ENCODE peak calls at places on chromosome 1, in six cellular contexts. One of them, this sample, is unnamed.

GRCh38 chr1:17538010-17538409 is 1.5 kb upstream of the ARHGEF10L start:
- DNase-seq in breast epithelium: no peak
- DNase-seq in uterus: peak; percentile 42
- DNase-seq in pancreas: no peak
- DNase-seq in body of pancreas: no peak
- DNase-seq in fibroblast of lung: no peak
- DNase-seq in this sample: no peak

GRCh38 chr1:229210844-229211243 is 60.1 kb upstream of the RAB4A start:
- DNase-seq in breast epithelium: no peak
- DNase-seq in uterus: no peak
- DNase-seq in pancreas: no peak
- DNase-seq in body of pancreas: no peak
- DNase-seq in fibroblast of lung: no peak
- DNase-seq in this sample: no peak

GRCh38 chr1:35049116-35049515 is 17.4 kb upstream of the ZMYM6 start:
- DNase-seq in breast epithelium: no peak
- DNase-seq in uterus: no peak
- DNase-seq in pancreas: no peak
- DNase-seq in body of pancreas: no peak
- DNase-seq in fibroblast of lung: no peak
- DNase-seq in this sample: no peak

GRCh38 chr1:107874221-107874620 is 90.8 kb downstream of the VAV3 start:
- DNase-seq in breast epithelium: no peak
- DNase-seq in uterus: no peak
- DNase-seq in pancreas: no peak
- DNase-seq in body of pancreas: no peak
- DNase-seq in fibroblast of lung: peak; percentile 12
- DNase-seq in this sample: no peak

GRCh38 chr1:204574856-204575145 is 58.6 kb downstream of the MDM4 start:
- DNase-seq in breast epithelium: no peak
- DNase-seq in uterus: no peak
- DNase-seq in pancreas: no peak
- DNase-seq in body of pancreas: no peak
- DNase-seq in fibroblast of lung: peak; percentile 23
- DNase-seq in this sample: no peak

GRCh38 chr1:211215577-211215976 is 43.6 kb upstream of the RCOR3 start:
- DNase-seq in breast epithelium: no peak
- DNase-seq in uterus: no peak
- DNase-seq in pancreas: no peak
- DNase-seq in body of pancreas: no peak
- DNase-seq in fibroblast of lung: no peak
- DNase-seq in this sample: no peak

GRCh38 chr1:187051618-187052232 is 223.0 kb downstream of the PLA2G4A start:
- DNase-seq in breast epithelium: no peak
- DNase-seq in uterus: no peak
- DNase-seq in pancreas: no peak
- DNase-seq in body of pancreas: no peak
- DNase-seq in fibroblast of lung: peak; percentile 53
- DNase-seq in this sample: no peak

GRCh38 chr1:2259668-2260392 is 31.7 kb downstream of the SKI start:
- DNase-seq in breast epithelium: no peak
- DNase-seq in uterus: no peak
- DNase-seq in pancreas: no peak
- DNase-seq in body of pancreas: no peak
- DNase-seq in fibroblast of lung: no peak
- DNase-seq in this sample: no peak

GRCh38 chr1:30462826-30463425 is 260.5 kb downstream of the MATN1 start:
- DNase-seq in breast epithelium: no peak
- DNase-seq in uterus: no peak
- DNase-seq in pancreas: no peak
- DNase-seq in body of pancreas: no peak
- DNase-seq in fibroblast of lung: no peak
- DNase-seq in this sample: no peak

GRCh38 chr1:167158095-167158812 is 62.4 kb upstream of the POU2F1 start:
- DNase-seq in breast epithelium: no peak
- DNase-seq in uterus: no peak
- DNase-seq in pancreas: no peak
- DNase-seq in body of pancreas: no peak
- DNase-seq in fibroblast of lung: no peak
- DNase-seq in this sample: no peak

GRCh38 chr1:107867892-107868291 is 97.1 kb downstream of the VAV3 start:
- DNase-seq in breast epithelium: no peak
- DNase-seq in uterus: no peak
- DNase-seq in pancreas: no peak
- DNase-seq in body of pancreas: no peak
- DNase-seq in fibroblast of lung: no peak
- DNase-seq in this sample: no peak

GRCh38 chr1:40945491-40945973 is 34.0 kb upstream of the CTPS1 start:
- DNase-seq in breast epithelium: no peak
- DNase-seq in uterus: no peak
- DNase-seq in pancreas: no peak
- DNase-seq in body of pancreas: no peak
- DNase-seq in fibroblast of lung: peak; percentile 13
- DNase-seq in this sample: no peak

GRCh38 chr1:56215771-56216170 is 363.6 kb downstream of the PLPP3 start:
- DNase-seq in breast epithelium: no peak
- DNase-seq in uterus: no peak
- DNase-seq in pancreas: no peak
- DNase-seq in body of pancreas: no peak
- DNase-seq in fibroblast of lung: no peak
- DNase-seq in this sample: no peak

GRCh38 chr1:209670441-209671082 is 4.7 kb upstream of the G0S2 start:
- DNase-seq in breast epithelium: no peak
- DNase-seq in uterus: no peak
- DNase-seq in pancreas: no peak
- DNase-seq in body of pancreas: peak; percentile 42
- DNase-seq in fibroblast of lung: no peak
- DNase-seq in this sample: peak; percentile 33
- H3K4me3 ChIP-seq in breast epithelium: no peak overlapping the region
- H3K4me3 ChIP-seq in uterus: no peak overlapping the region
- H3K4me3 ChIP-seq in pancreas: no peak overlapping the region
- H3K4me3 ChIP-seq in body of pancreas: no peak overlapping the region
- H3K4me3 ChIP-seq in fibroblast of lung: no peak overlapping the region
- H3K4me3 ChIP-seq in this sample: no peak overlapping the region

GRCh38 chr1:50604580-50604979 is 181.3 kb upstream of the DMRTA2 start:
- DNase-seq in breast epithelium: no peak
- DNase-seq in uterus: no peak
- DNase-seq in pancreas: no peak
- DNase-seq in body of pancreas: no peak
- DNase-seq in fibroblast of lung: no peak
- DNase-seq in this sample: no peak
- TF ChIP-seq CTCF in breast epithelium: no peak
- TF ChIP-seq CTCF in uterus: no peak
- TF ChIP-seq CTCF in pancreas: no peak
- TF ChIP-seq CTCF in body of pancreas: no peak
- TF ChIP-seq CTCF in fibroblast of lung: no peak
- TF ChIP-seq CTCF in this sample: no peak

GRCh38 chr1:156654700-156655099 is 12.8 kb downstream of the BCAN start:
- DNase-seq in breast epithelium: no peak
- DNase-seq in uterus: no peak
- DNase-seq in pancreas: no peak
- DNase-seq in body of pancreas: no peak
- DNase-seq in fibroblast of lung: no peak
- DNase-seq in this sample: no peak
- H3K27me3 ChIP-seq in breast epithelium: no peaks in the 10 kb centered on the region
- H3K27me3 ChIP-seq in uterus: no peaks in the 10 kb centered on the region
- H3K27me3 ChIP-seq in pancreas: no peaks in the 10 kb centered on the region
- H3K27me3 ChIP-seq in body of pancreas: no peaks in the 10 kb centered on the region
- H3K27me3 ChIP-seq in fibroblast of lung: peaks cover 30% of the 10 kb centered on the region
- H3K27me3 ChIP-seq in this sample: no peaks in the 10 kb centered on the region

GRCh38 chr1:10694274-10694632 is 102.2 kb downstream of the CASZ1 start:
- DNase-seq in breast epithelium: no peak
- DNase-seq in uterus: no peak
- DNase-seq in pancreas: peak; percentile 81
- DNase-seq in body of pancreas: peak; percentile 73
- DNase-seq in fibroblast of lung: no peak
- DNase-seq in this sample: no peak

GRCh38 chr1:10693497-10694273 is 102.8 kb downstream of the CASZ1 start:
- DNase-seq in breast epithelium: no peak
- DNase-seq in uterus: no peak
- DNase-seq in pancreas: no peak
- DNase-seq in body of pancreas: no peak
- DNase-seq in fibroblast of lung: no peak
- DNase-seq in this sample: no peak

GRCh38 chr1:10692401-10693021 is 103.9 kb downstream of the CASZ1 start:
- DNase-seq in breast epithelium: peak; percentile 60
- DNase-seq in uterus: no peak
- DNase-seq in pancreas: peak; percentile 85
- DNase-seq in body of pancreas: peak; percentile 78
- DNase-seq in fibroblast of lung: no peak
- DNase-seq in this sample: no peak

GRCh38 chr1:10691740-10692125 is 104.7 kb downstream of the CASZ1 start:
- DNase-seq in breast epithelium: no peak
- DNase-seq in uterus: no peak
- DNase-seq in pancreas: no peak
- DNase-seq in body of pancreas: no peak
- DNase-seq in fibroblast of lung: no peak
- DNase-seq in this sample: no peak

DNA sequence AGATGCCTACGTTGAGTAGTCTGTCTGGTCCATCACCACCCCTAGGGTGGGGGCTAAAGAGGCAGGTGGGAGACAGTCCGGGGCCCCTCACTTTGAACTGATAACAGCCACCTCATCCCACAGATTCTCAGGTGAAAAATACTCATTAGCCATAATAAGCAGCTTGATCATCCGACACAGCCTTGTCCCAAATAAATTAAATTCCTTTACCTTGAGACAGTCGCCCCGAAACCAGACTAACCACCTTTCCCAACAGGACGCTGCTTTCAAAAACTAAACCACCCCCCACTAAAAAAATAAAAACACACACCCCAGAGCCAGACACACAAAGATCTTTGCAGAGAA is 103.3 kb downstream of the CASZ1 start:
- DNase-seq in breast epithelium: no peak
- DNase-seq in uterus: no peak
- DNase-seq in pancreas: no peak
- DNase-seq in body of pancreas: no peak
- DNase-seq in fibroblast of lung: no peak
- DNase-seq in this sample: no peak
- H3K4me3 ChIP-seq in breast epithelium: peak overlapping the region; percentile 77
- H3K4me3 ChIP-seq in uterus: peak overlapping the region; percentile 48
- H3K4me3 ChIP-seq in pancreas: no peak overlapping the region
- H3K4me3 ChIP-seq in body of pancreas: no peak overlapping the region
- H3K4me3 ChIP-seq in fibroblast of lung: no peak overlapping the region
- H3K4me3 ChIP-seq in this sample: peak overlapping the region; percentile 83

DNA sequence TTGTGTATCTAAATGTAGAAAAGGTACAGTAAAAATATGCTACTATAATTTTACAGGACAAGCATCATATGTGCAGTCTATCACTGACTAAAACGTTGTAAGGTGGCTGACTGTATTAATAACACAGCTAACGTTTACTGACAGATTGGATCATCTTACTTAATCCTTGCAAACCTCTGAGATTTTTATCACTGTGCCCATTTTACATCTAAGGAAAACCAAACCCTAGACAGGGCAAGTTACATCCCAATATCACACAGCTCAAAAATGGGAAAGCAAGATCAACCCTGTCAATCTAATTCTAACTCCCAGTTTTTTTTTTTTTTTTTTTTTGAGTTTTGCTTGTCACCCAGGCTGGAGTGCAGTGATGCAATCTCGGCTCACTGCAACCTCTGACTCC is 7.5 kb upstream of the RIT1 start:
- DNase-seq in breast epithelium: no peak
- DNase-seq in uterus: no peak
- DNase-seq in pancreas: no peak
- DNase-seq in body of pancreas: no peak
- DNase-seq in fibroblast of lung: no peak
- DNase-seq in this sample: no peak
- TF ChIP-seq CTCF in breast epithelium: no peak
- TF ChIP-seq CTCF in uterus: no peak
- TF ChIP-seq CTCF in pancreas: no peak
- TF ChIP-seq CTCF in body of pancreas: no peak
- TF ChIP-seq CTCF in fibroblast of lung: no peak
- TF ChIP-seq CTCF in this sample: no peak

GRCh38 chr1:36583080-36583479 is 100.4 kb upstream of the CSF3R start:
- DNase-seq in breast epithelium: no peak
- DNase-seq in uterus: no peak
- DNase-seq in pancreas: no peak
- DNase-seq in body of pancreas: no peak
- DNase-seq in fibroblast of lung: no peak
- DNase-seq in this sample: no peak
- H3K27me3 ChIP-seq in breast epithelium: no peaks in the 10 kb centered on the region
- H3K27me3 ChIP-seq in uterus: no peaks in the 10 kb centered on the region
- H3K27me3 ChIP-seq in pancreas: no peaks in the 10 kb centered on the region
- H3K27me3 ChIP-seq in body of pancreas: no peaks in the 10 kb centered on the region
- H3K27me3 ChIP-seq in fibroblast of lung: no peaks in the 10 kb centered on the region
- H3K27me3 ChIP-seq in this sample: no peaks in the 10 kb centered on the region